ENCODE peak calls at places on chromosome 9, in nine cellular contexts. K is fibroblast of pulmonary artery; J is activated B cell treated with CpG ODN at 0.5 μM for 24 hours; A is aorta; V is activated T-cell treated with anti-CD3 and anti-CD28 coated beads, Interleukin-2, amount 50 U/mL, for 1 hour; G is activated CD4-positive, alpha-beta T cell treated with anti-CD3 and anti-CD28 coated beads for 48 hours; L is activated T-helper 1 cell treated with Interleukin-2 at 50 U/mL for 16 hours; D is amniotic stem cell; N is T-cell. Z is an unnamed sample.
A peak's percentile ranks its signal among the peaks of the same experiment; 100 is the strongest.

GRCh38 chr9:72363908-72364678 is 915 bp downstream of the ZFAND5 start:
- DNase-seq in K (peak; percentile 59), J (peak; percentile 62), A (peak; percentile 88), V (peak; percentile 74), G (peak; percentile 78), L (peak; percentile 60), D (no peak), N (peak; percentile 70), Z (peak; percentile 38)

GRCh38 chr9:125380406-125380805 is 118.8 kb downstream of the GAPVD1 start:
- DNase-seq in K (no peak), J (no peak), A (no peak), V (no peak), G (no peak), L (no peak), D (no peak), N (no peak), Z (no peak)

GRCh38 chr9:86639899-86640379 is 285.7 kb upstream of the TUT7 start:
- DNase-seq in K (no peak), J (no peak), A (no peak), V (no peak), G (no peak), L (no peak), D (no peak), N (no peak), Z (peak; percentile 52)

GRCh38 chr9:119005162-119005561 is 364.1 kb downstream of the BRINP1 start:
- DNase-seq in K (no peak), J (no peak), A (no peak), V (no peak), G (no peak), L (no peak), D (no peak), N (no peak), Z (no peak)

GRCh38 chr9:74755999-74756398 is 131.7 kb downstream of the TRPM6 start:
- DNase-seq in K (no peak), J (no peak), A (no peak), V (no peak), G (no peak), L (no peak), D (no peak), N (no peak), Z (no peak)

GRCh38 chr9:128715436-128715750 is 8.5 kb downstream of the ZDHHC12 start:
- DNase-seq in K (no peak), J (no peak), A (no peak), V (no peak), G (no peak), L (no peak), D (no peak), N (no peak), Z (no peak)

GRCh38 chr9:135098400-135099105 is 11.1 kb downstream of the OLFM1 start:
- DNase-seq in K (peak; percentile 20), J (no peak), A (no peak), V (no peak), G (peak; percentile 22), L (no peak), D (no peak), N (no peak), Z (no peak)

GRCh38 chr9:12166511-12166910 is 526.7 kb upstream of the TYRP1 start:
- DNase-seq in K (no peak), J (no peak), A (no peak), V (no peak), G (no peak), L (no peak), D (no peak), N (no peak), Z (no peak)

GRCh38 chr9:129323376-129323998 is 145.4 kb upstream of the IER5L start:
- DNase-seq in K (no peak), J (no peak), A (peak; percentile 33), V (no peak), G (no peak), L (no peak), D (peak; percentile 18), N (no peak), Z (no peak)

GRCh38 chr9:114500583-114501292 is 4.5 kb downstream of the WHRN start:
- DNase-seq in K (no peak), J (no peak), A (no peak), V (no peak), G (no peak), L (no peak), D (no peak), N (no peak), Z (no peak)

GRCh38 chr9:1053848-1054365 is 3.8 kb downstream of the DMRT2 start:
- DNase-seq in K (no peak), J (no peak), A (no peak), V (no peak), G (no peak), L (no peak), D (no peak), N (no peak), Z (no peak)

GRCh38 chr9:106883626-106884190 is 20.7 kb downstream of the ZNF462 start:
- DNase-seq in K (peak; percentile 25), J (no peak), A (no peak), V (no peak), G (no peak), L (no peak), D (no peak), N (no peak), Z (peak; percentile 26)

GRCh38 chr9:63859475-63860215 is 1425.4 kb downstream of the FOXD4L5 start:
- DNase-seq in K (peak; percentile 0), J (no peak), A (peak; percentile 77), V (peak; percentile 52), G (no peak), L (peak; percentile 22), D (no peak), N (no peak), Z (no peak)

GRCh38 chr9:133371261-133371711 is 4.6 kb downstream of the SURF4 start:
- DNase-seq in K (no peak), J (no peak), A (no peak), V (peak; percentile 70), G (peak; percentile 88), L (peak; percentile 46), D (no peak), N (peak; percentile 55), Z (no peak)

GRCh38 chr9:107770716-107771115 is 281.1 kb upstream of the KLF4 start:
- DNase-seq in K (no peak), J (no peak), A (no peak), V (no peak), G (no peak), L (no peak), D (no peak), N (no peak), Z (no peak)

Z was measured in HT-29.